ENCODE peak calls at places on chromosomes 5 and 9, in seven cellular contexts. E is NCI-H1436 treated with DMSO at 0.1 percent for 48 hours; U is erythroblast; Q is stimulated activated CD8-positive, alpha-beta memory T cell treated with anti-CD3 and anti-CD28 coated beads, Interleukin-15, amount 100 ng/mL, for 24 hours; S is ureter; Z is neural crest cell; N is NCI-H187 treated with DMSO at 0.1 percent for 48 hours. M is an unnamed sample.

GRCh38 chr9:93579711-93580516 is 3.5 kb downstream of the PHF2 start:
- DNase-seq in E (no peak), U (no peak), Q (no peak), S (no peak), Z (no peak), N (no peak), M (no peak)

GRCh38 chr9:2321523-2322148 is 300.0 kb upstream of the VLDLR start:
- DNase-seq in E (no peak), U (no peak), Q (no peak), S (no peak), Z (no peak), N (no peak), M (peak)

GRCh38 chr9:126528111-126528510 is 85.6 kb upstream of the LMX1B start:
- DNase-seq in E (no peak), U (no peak), Q (no peak), S (no peak), Z (no peak), N (no peak), M (no peak)

GRCh38 chr5:148688787-148689186 is 34.5 kb upstream of the HTR4 start:
- DNase-seq in E (no peak), U (no peak), Q (no peak), S (no peak), Z (no peak), N (no peak), M (no peak)

GRCh38 chr5:146751054-146751453 is 127.5 kb downstream of the PPP2R2B start:
- DNase-seq in E (no peak), U (no peak), Q (no peak), S (no peak), Z (no peak), N (no peak), M (no peak)

GRCh38 chr9:90517103-90517502 is 125.5 kb downstream of the DIRAS2 start:
- DNase-seq in E (no peak), U (no peak), Q (no peak), S (no peak), Z (no peak), N (no peak), M (peak)

GRCh38 chr9:127779136-127779981 is 893 bp upstream of the SH2D3C start:
- DNase-seq in E (no peak), U (peak), Q (no peak), S (no peak), Z (no peak), N (no peak), M (no peak)

GRCh38 chr9:129052592-129052991 is 16.2 kb downstream of the MIGA2 start:
- DNase-seq in E (no peak), U (no peak), Q (no peak), S (peak), Z (no peak), N (no peak), M (peak)

GRCh38 chr5:109987970-109988369 is 298.2 kb downstream of the MAN2A1 start:
- DNase-seq in E (no peak), U (no peak), Q (no peak), S (no peak), Z (no peak), N (no peak), M (peak)

GRCh38 chr9:38153152-38153909 is 84.3 kb upstream of the SHB start:
- DNase-seq in E (no peak), U (no peak), Q (no peak), S (no peak), Z (no peak), N (no peak), M (no peak)

GRCh38 chr9:4796988-4797956 is 4.5 kb downstream of the RCL1 start:
- DNase-seq in E (no peak), U (peak), Q (no peak), S (no peak), Z (no peak), N (no peak), M (no peak)

GRCh38 chr5:141529002-141529401 is 40.1 kb downstream of the PCDHGC5 start:
- DNase-seq in E (no peak), U (no peak), Q (no peak), S (no peak), Z (no peak), N (no peak), M (no peak)

M was measured in T47D.